ENCODE peak calls at places on chromosomes 6 and 20, in six cellular contexts. U is NCI-H1417; S is GM23338; R is activated effector memory CD4-positive, alpha-beta T cell treated with Interleukin-2 at 50 U/mL for 16 hours; T is stimulated activated naive B cell treated with anti-CD40 and anti-IgM and Interleukin-4, amounts not matched to agents 10 μg/mL and 1 μg/mL and 100 μg/mL, for 72 hours; X is naive thymus-derived CD8-positive, alpha-beta T cell. D is an unnamed sample.
A peak's percentile ranks its signal among the peaks of the same experiment; 100 is the strongest.

GRCh38 chr6:97978855-97979271 is 695.8 kb upstream of the MMS22L start:
- DNase-seq in U (no peak), S (peak; percentile 80), R (no peak), T (no peak), X (no peak), D (no peak)

GRCh38 chr6:121635355-121635754 is 199.9 kb downstream of the GJA1 start:
- DNase-seq in U (no peak), S (no peak), R (no peak), T (no peak), X (no peak), D (no peak)

GRCh38 chr6:34205916-34206315 is 30.8 kb upstream of the HMGA1 start:
- DNase-seq in U (no peak), S (peak; percentile 35), R (no peak), T (no peak), X (no peak), D (no peak)

GRCh38 chr6:14126250-14126649 is 8.7 kb downstream of the CD83 start:
- DNase-seq in U (no peak), S (no peak), R (no peak), T (no peak), X (no peak), D (no peak)

GRCh38 chr20:38616457-38616856 is 14.8 kb downstream of the ARHGAP40 start:
- DNase-seq in U (no peak), S (no peak), R (no peak), T (no peak), X (no peak), D (no peak)

GRCh38 chr6:170131351-170131750 is 159.5 kb downstream of the DLL1 start:
- DNase-seq in U (no peak), S (no peak), R (no peak), T (no peak), X (peak; percentile 13), D (no peak)

GRCh38 chr20:41697861-41698559 is 79.8 kb upstream of the CHD6 start:
- DNase-seq in U (peak; percentile 88), S (peak; percentile 77), R (no peak), T (no peak), X (no peak), D (peak; percentile 47)

GRCh38 chr6:168524644-168525043 is 83.7 kb downstream of the SMOC2 start:
- DNase-seq in U (peak; percentile 12), S (peak; percentile 61), R (no peak), T (no peak), X (no peak), D (no peak)

GRCh38 chr6:37007340-37008043 is 2.0 kb downstream of the FGD2 start:
- DNase-seq in U (no peak), S (no peak), R (no peak), T (peak; percentile 39), X (peak; percentile 48), D (no peak)

GRCh38 chr20:63538204-63539091 is 1.3 kb upstream of the PTK6 start:
- DNase-seq in U (peak; percentile 89), S (peak; percentile 66), R (no peak), T (no peak), X (peak; percentile 78), D (no peak)

GRCh38 chr6:69791065-69791471 is 5.7 kb downstream of the LMBRD1 start:
- DNase-seq in U (peak; percentile 48), S (peak; percentile 42), R (no peak), T (no peak), X (no peak), D (no peak)

GRCh38 chr20:63024573-63025392 is 18.0 kb upstream of the BHLHE23 start:
- DNase-seq in U (no peak), S (peak; percentile 1), R (no peak), T (no peak), X (peak; percentile 48), D (no peak)

GRCh38 chr6:157528931-157529653 is 148.1 kb downstream of the ZDHHC14 start:
- DNase-seq in U (peak; percentile 54), S (no peak), R (no peak), T (no peak), X (no peak), D (peak; percentile 73)

D was measured in iris pigment epithelial cell.